ENCODE peak calls at places on chromosomes 13 and 19, in five cellular contexts. T, L, X, N and V are unnamed samples.
A peak's percentile ranks its signal among the peaks of the same experiment; 100 is the strongest.

GRCh38 chr13:19862511-19863313 is 737 bp downstream of the ZMYM5 start:
- DNase-seq in N (peak; percentile 21), L (peak; percentile 38), X (no peak), T (no peak), V (peak; percentile 25)

GRCh38 chr19:29266603-29267002 is 53.7 kb upstream of the UQCRFS1 start:
- DNase-seq in N (no peak), X (no peak), L (no peak), T (no peak), V (no peak)

GRCh38 chr19:55178781-55179569 is 1.1 kb downstream of the SYT5 start:
- DNase-seq in X (no peak), T (no peak), L (peak; percentile 78), N (peak; percentile 86), V (peak; percentile 88)

GRCh38 chr19:29779921-29780320 is 31.9 kb upstream of the CCNE1 start:
- DNase-seq in T (no peak), N (no peak), X (no peak), L (no peak), V (no peak)

GRCh38 chr13:22189176-22190048 is 518.5 kb downstream of the FGF9 start:
- DNase-seq in L (no peak), N (no peak), T (no peak), X (no peak), V (no peak)

GRCh38 chr19:45117167-45117594 is 24.2 kb downstream of the PPP1R37 start:
- DNase-seq in L (peak; percentile 46), T (no peak), X (no peak), N (no peak), V (no peak)

GRCh38 chr19:47240996-47241918 is 10.3 kb upstream of the BBC3 start:
- DNase-seq in L (peak; percentile 72), T (no peak), N (no peak), X (no peak), V (peak; percentile 80)

GRCh38 chr19:18417250-18418033 is 1.8 kb upstream of the SSBP4 start:
- DNase-seq in N (peak; percentile 65), T (no peak), X (no peak), L (peak; percentile 90), V (peak; percentile 95)

GRCh38 chr13:107275945-107276614 is 708.1 kb upstream of the ARGLU1 start:
- DNase-seq in T (no peak), X (no peak), N (no peak), L (peak; percentile 35), V (peak; percentile 42)

GRCh38 chr13:41231025-41231677 is 32.2 kb downstream of the MTRF1 start:
- DNase-seq in N (no peak), X (no peak), L (no peak), T (no peak), V (no peak)

GRCh38 chr19:13152854-13153626 is 2.8 kb downstream of the IER2 start:
- DNase-seq in X (peak; percentile 88), N (peak; percentile 99), L (peak; percentile 95), T (no peak), V (peak; percentile 98)

GRCh38 chr19:33130433-33130832 is 1.5 kb upstream of the WDR88 start:
- DNase-seq in L (no peak), X (no peak), N (no peak), T (no peak), V (no peak)

GRCh38 chr19:10420444-10421239 is at the start of gene PDE4A:
- DNase-seq in T (no peak), L (peak; percentile 40), N (no peak), X (no peak), V (peak; percentile 45)

GRCh38 chr19:48752511-48753365 is at the start of gene FUT1:
- DNase-seq in L (peak; percentile 46), X (no peak), T (no peak), N (no peak), V (peak; percentile 25)

GRCh38 chr19:10565028-10565566 is 713 bp downstream of the KRI1 start:
- DNase-seq in X (no peak), L (peak; percentile 23), N (no peak), T (no peak), V (peak; percentile 46)

GRCh38 chr13:90531744-90532143 is 815.7 kb upstream of the MIR17HG start:
- DNase-seq in L (no peak), N (no peak), T (no peak), X (no peak), V (no peak)

DNA sequence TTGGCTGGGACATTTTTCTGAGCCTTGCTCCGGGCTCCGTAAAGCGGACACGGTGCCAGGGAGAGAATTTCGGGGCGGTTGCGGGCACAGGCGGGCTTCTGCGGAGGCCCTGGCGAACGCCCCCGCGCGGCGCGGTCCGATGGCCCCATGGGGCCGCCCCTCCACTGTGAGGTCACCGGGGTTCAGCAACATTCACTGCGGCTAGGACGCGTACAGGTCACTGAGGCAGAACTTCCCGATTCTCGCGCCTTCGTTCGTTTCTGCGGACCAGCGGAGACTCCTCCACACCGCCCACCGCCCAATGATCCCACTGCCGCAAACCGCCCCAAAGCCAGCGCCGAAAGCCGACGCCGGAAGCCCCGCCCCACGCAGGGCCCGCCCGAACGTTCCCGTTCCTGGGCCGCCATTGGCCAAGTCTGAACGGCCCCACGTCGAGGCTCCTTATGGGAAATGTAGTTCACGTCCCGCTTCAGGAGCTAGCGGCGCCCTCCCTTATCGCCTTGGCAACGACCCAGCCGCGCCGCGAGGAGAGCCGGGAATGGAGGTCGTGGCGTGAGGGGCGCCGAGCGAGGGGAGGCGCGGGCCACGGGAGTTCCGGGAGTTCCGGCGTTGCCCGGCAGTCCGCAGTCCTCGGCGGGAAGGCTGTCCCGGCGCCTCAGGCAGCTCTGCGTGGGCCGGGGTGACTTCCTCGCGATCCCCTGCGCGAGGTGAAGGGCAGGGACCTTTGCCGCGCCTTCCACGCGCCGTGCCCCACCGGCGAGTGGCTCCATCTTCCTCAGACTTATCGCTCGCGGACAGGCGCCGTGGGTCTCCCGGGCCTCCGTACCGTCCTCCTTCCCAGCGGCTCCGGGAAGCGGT is at the start of gene ZNF584:
- DNase-seq in N (peak; percentile 93), X (peak; percentile 79), L (peak; percentile 94), T (peak; percentile 48), V (peak; percentile 93)
- TF ChIP-seq CTCF in N (no peak), X (no peak), L (peak; percentile 13), T (no peak), V (peak; percentile 4)

GRCh38 chr19:36331353-36332228 is 47.4 kb downstream of the ZFP14 start:
- DNase-seq in T (peak; percentile 83), N (peak; percentile 80), X (peak; percentile 82), L (peak; percentile 85), V (peak; percentile 96)
- TF ChIP-seq CTCF in T (peak; percentile 3), N (peak; percentile 36), X (no peak), L (no peak), V (no peak)

DNA sequence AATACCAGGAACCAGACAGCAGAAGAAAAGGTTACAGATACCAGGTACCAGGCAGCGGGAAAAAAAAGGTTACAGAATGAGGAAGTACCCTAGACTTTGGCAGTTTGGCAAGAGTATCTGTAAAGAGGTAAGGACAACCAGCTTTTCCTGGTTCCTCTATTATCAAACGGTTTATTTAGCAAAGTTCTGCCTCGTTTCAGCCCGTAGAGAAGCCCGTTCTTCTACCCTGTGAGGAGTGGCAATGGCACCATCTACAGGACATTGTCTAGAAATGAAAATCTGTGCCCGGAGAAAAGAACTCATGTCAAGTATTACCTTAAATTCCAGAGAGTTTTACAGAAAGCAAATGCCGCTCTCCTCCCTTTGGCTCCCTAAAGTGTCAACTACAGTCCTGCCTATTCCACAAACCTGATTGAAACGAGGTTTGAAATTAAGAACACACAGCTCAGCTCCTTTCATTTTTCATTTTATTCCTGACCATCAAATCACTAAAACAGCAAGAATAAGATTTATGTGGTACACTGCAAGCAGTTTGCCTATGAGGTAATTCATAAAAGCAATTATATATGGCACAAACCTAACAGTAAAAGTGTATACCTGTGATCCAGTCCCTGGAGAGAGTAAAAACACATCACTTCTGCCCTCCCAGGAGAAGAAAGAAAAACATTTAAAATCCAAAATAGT is 226.3 kb downstream of the SLC7A1 start:
- DNase-seq in T (no peak), L (peak; percentile 38), X (peak; percentile 17), N (peak; percentile 9), V (peak; percentile 56)
- TF ChIP-seq CTCF in T (peak; percentile 63), L (peak; percentile 67), X (peak; percentile 62), N (peak; percentile 80), V (peak; percentile 51)

GRCh38 chr19:749811-750210 is 1.1 kb upstream of the MISP start:
- DNase-seq in X (no peak), T (no peak), L (no peak), N (no peak), V (no peak)

GRCh38 chr19:748274-748598 is 2.7 kb upstream of the MISP start:
- DNase-seq in X (no peak), T (no peak), N (no peak), L (no peak), V (no peak)

GRCh38 chr19:747432-748273 is 3.3 kb upstream of the MISP start:
- DNase-seq in X (no peak), L (no peak), T (no peak), N (no peak), V (no peak)

GRCh38 chr19:746208-746819 is 4.6 kb upstream of the MISP start:
- DNase-seq in X (no peak), L (no peak), N (no peak), T (no peak), V (no peak)

DNA sequence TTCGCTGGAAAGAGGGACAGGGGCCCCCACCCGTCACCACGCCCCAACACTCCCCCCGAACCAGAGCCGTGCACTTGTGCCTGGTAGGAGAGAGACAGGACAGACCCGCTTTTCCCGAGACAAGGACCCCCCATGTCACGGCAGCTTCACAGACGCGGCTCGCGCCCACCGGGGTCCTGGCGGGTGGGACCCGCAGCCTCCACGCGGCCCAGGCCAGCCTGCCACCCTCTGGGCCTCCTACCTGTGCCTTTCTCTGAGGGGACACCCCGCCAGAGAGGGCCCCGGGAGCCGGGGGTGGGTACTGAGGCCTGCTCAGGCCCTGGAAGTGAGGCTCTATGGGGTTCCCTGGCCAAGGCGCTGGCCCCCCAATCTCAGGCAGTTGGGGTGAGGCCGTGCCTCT is 4.0 kb upstream of the MISP start:
- DNase-seq in N (no peak), X (no peak), T (no peak), L (no peak), V (no peak)
- TF ChIP-seq CTCF in N (no peak), X (no peak), T (no peak), L (no peak), V (no peak)

GRCh38 chr13:49554387-49554786 is 31.0 kb downstream of the RCBTB1 start:
- DNase-seq in T (no peak), X (no peak), N (no peak), L (no peak), V (no peak)
- TF ChIP-seq CTCF in T (no peak), X (no peak), N (no peak), L (no peak), V (no peak)

DNA sequence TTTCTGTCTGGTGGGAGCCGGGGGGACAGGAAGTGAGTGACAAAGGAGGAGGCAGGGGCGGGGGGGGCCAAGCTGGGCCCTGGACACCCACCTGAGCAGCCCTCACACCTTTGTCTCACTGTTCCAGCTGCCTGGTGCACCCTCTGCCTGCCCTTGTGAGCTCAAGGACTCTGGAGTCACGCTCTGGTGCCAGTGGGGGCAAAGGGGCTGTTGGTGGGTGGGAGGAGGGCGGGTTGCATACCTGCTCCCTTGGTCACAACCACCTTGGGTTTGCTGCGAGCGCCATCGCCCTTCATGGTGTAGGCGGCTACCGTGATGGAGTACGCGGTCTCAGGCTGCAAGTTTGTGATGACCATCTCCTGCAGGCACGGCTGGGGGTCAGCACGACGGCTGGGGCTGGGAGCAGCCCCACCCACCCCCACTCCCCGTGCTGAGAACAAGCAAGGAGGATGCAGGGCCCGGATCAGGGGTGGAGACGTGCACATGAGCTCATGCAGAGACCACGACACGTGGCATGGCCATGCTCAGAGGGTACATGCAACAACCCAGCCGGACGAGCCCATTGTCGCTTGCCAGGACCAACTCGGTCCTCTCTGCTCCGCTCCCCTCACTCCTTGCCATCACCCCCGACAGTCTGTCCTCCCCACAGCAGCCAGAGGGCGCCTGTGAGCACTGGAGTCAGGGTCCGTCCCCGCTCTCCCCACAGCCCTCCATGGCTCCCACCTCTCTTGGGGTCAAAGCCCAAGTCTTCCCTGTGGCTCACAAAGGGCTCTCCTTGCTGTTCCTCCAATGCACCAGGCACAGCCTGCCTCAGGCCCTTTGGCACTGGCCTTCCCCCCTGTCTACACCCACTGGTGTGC is 114.9 kb downstream of the PTPRS start:
- DNase-seq in N (peak; percentile 45), L (no peak), T (no peak), X (no peak), V (no peak)
- TF ChIP-seq CTCF in N (peak; percentile 56), L (peak; percentile 52), T (peak; percentile 59), X (peak; percentile 66), V (peak; percentile 45)